ENCODE peak calls at places on chromosomes 2 and 18, in seven cellular contexts. C is body of pancreas, A is aorta, D is ascending aorta, V is PC-3, E is brain microvascular endothelial cell, I is GM23338. W is an unnamed sample.
A peak's percentile ranks its signal among the peaks of the same experiment; 100 is the strongest.

GRCh38 chr2:46814160-46814559 is 101.4 kb downstream of the MCFD2 start:
- DNase-seq in C (peak; percentile 29), A (peak; percentile 91), D (peak; percentile 53), V (no peak), E (peak; percentile 68), I (no peak), W (peak; percentile 30)

GRCh38 chr2:67733517-67733916 is 329.3 kb downstream of the C1D start:
- DNase-seq in C (peak; percentile 78), A (no peak), D (no peak), V (peak; percentile 62), E (peak; percentile 38), I (peak; percentile 66), W (no peak)

GRCh38 chr18:13558132-13558531 is 168.2 kb downstream of the FAM210A start:
- DNase-seq in C (peak; percentile 27), A (no peak), D (no peak), V (peak; percentile 59), E (peak; percentile 24), I (peak; percentile 73), W (peak; percentile 55)

GRCh38 chr2:46815121-46815802 is 100.3 kb downstream of the MCFD2 start:
- DNase-seq in C (no peak), A (no peak), D (no peak), V (no peak), E (no peak), I (peak; percentile 18), W (no peak)

GRCh38 chr2:168118733-168119518 is 128.5 kb downstream of the STK39 start:
- DNase-seq in C (no peak), A (no peak), D (no peak), V (peak; percentile 85), E (peak; percentile 82), I (peak; percentile 95), W (peak; percentile 90)

GRCh38 chr2:144541411-144541810 is 21.5 kb upstream of the ZEB2 start:
- DNase-seq in C (no peak), A (no peak), D (no peak), V (no peak), E (no peak), I (no peak), W (no peak)

GRCh38 chr2:58336416-58336815 is 95.3 kb upstream of the FANCL start:
- DNase-seq in C (no peak), A (no peak), D (no peak), V (no peak), E (no peak), I (peak; percentile 16), W (no peak)

GRCh38 chr2:99960724-99961566 is 181.4 kb downstream of the AFF3 start:
- DNase-seq in C (no peak), A (no peak), D (no peak), V (no peak), E (no peak), I (no peak), W (no peak)

GRCh38 chr18:61943175-61943964 is 50.6 kb upstream of the RNF152 start:
- DNase-seq in C (no peak), A (no peak), D (no peak), V (no peak), E (no peak), I (no peak), W (no peak)

GRCh38 chr2:54763636-54764291 is 40.3 kb downstream of the EML6 start:
- DNase-seq in C (peak; percentile 13), A (no peak), D (no peak), V (no peak), E (no peak), I (peak; percentile 65), W (no peak)

GRCh38 chr2:10297950-10298349 is 4.8 kb upstream of the HPCAL1 start:
- DNase-seq in C (peak; percentile 35), A (peak; percentile 61), D (no peak), V (peak; percentile 91), E (peak; percentile 81), I (no peak), W (peak; percentile 50)

GRCh38 chr2:174607989-174608865 is 10.6 kb upstream of the WIPF1 start:
- DNase-seq in C (no peak), A (no peak), D (no peak), V (no peak), E (no peak), I (no peak), W (no peak)

GRCh38 chr2:174608866-174609214 is 11.2 kb upstream of the WIPF1 start:
- DNase-seq in C (no peak), A (no peak), D (no peak), V (no peak), E (no peak), I (no peak), W (no peak)

GRCh38 chr2:174610243-174610995 is 12.8 kb upstream of the WIPF1 start:
- DNase-seq in C (no peak), A (no peak), D (no peak), V (no peak), E (no peak), I (no peak), W (no peak)

GRCh38 chr2:174607584-174607983 is 10.0 kb upstream of the WIPF1 start:
- DNase-seq in C (no peak), A (no peak), D (no peak), V (no peak), E (no peak), I (no peak), W (no peak)

GRCh38 chr2:174609261-174609660 is 11.7 kb upstream of the WIPF1 start:
- DNase-seq in C (no peak), A (no peak), D (no peak), V (no peak), E (no peak), I (no peak), W (no peak)
- H3K27ac ChIP-seq in C (no peak overlapping the region), A (no peak overlapping the region), D (no peak overlapping the region), V (no peak overlapping the region), E (no peak overlapping the region), I (no peak overlapping the region), W (no peak overlapping the region)

GRCh38 chr2:128219891-128220290 is 98.8 kb downstream of the HS6ST1 start:
- DNase-seq in C (no peak), A (no peak), D (no peak), V (no peak), E (no peak), I (no peak), W (no peak)
- H3K27ac ChIP-seq in C (no peak overlapping the region), A (no peak overlapping the region), D (no peak overlapping the region), V (no peak overlapping the region), E (no peak overlapping the region), I (no peak overlapping the region), W (no peak overlapping the region)

GRCh38 chr2:85394976-85395375 is 15.2 kb downstream of the CAPG start:
- DNase-seq in C (no peak), A (peak; percentile 32), D (no peak), V (no peak), E (no peak), I (no peak), W (no peak)
- H3K27ac ChIP-seq in C (no peak overlapping the region), A (no peak overlapping the region), D (no peak overlapping the region), V (no peak overlapping the region), E (no peak overlapping the region), I (no peak overlapping the region), W (no peak overlapping the region)

GRCh38 chr18:79483971-79484491 is 88.3 kb downstream of the NFATC1 start:
- DNase-seq in C (peak; percentile 2), A (peak; percentile 74), D (no peak), V (no peak), E (no peak), I (no peak), W (no peak)
- H3K27ac ChIP-seq in C (no peak overlapping the region), A (no peak overlapping the region), D (no peak overlapping the region), V (no peak overlapping the region), E (no peak overlapping the region), I (no peak overlapping the region), W (no peak overlapping the region)

GRCh38 chr18:58580623-58581022 is 48.3 kb downstream of the ALPK2 start:
- DNase-seq in C (no peak), A (no peak), D (no peak), V (no peak), E (no peak), I (peak; percentile 81), W (no peak)

GRCh38 chr18:58579561-58580047 is 49.3 kb downstream of the ALPK2 start:
- DNase-seq in C (no peak), A (no peak), D (no peak), V (no peak), E (peak; percentile 87), I (no peak), W (no peak)

GRCh38 chr18:58578835-58579560 is 49.9 kb downstream of the ALPK2 start:
- DNase-seq in C (no peak), A (no peak), D (no peak), V (peak; percentile 25), E (peak; percentile 84), I (no peak), W (peak; percentile 50)

GRCh38 chr18:58580078-58580477 is 48.8 kb downstream of the ALPK2 start:
- DNase-seq in C (no peak), A (no peak), D (no peak), V (no peak), E (no peak), I (no peak), W (no peak)

DNA sequence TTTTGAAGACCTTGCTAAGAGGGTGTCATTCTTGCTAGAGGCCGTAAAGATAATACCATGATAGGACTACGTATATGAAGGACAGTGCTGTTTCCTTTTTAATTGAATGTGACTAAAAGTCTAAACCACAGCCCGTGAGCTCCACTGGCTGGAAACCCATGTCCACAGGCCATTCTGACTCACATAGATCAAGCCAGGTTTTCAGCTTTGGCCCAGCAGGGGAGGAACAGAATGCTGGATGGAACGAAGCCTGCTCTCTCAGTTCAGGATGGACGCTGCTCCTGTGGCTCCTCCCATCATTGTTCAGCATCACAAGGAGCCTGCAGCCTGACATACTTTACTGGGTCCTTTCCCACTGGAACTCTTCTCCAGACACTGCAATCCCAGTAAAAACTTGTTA is 47.6 kb downstream of the ALPK2 start:
- DNase-seq in C (no peak), A (no peak), D (no peak), V (peak; percentile 85), E (peak; percentile 94), I (peak; percentile 43), W (no peak)
- H3K27ac ChIP-seq in C (no peak overlapping the region), A (no peak overlapping the region), D (no peak overlapping the region), V (no peak overlapping the region), E (peak overlapping the region; percentile 87), I (peak overlapping the region; percentile 12), W (no peak overlapping the region)

DNA sequence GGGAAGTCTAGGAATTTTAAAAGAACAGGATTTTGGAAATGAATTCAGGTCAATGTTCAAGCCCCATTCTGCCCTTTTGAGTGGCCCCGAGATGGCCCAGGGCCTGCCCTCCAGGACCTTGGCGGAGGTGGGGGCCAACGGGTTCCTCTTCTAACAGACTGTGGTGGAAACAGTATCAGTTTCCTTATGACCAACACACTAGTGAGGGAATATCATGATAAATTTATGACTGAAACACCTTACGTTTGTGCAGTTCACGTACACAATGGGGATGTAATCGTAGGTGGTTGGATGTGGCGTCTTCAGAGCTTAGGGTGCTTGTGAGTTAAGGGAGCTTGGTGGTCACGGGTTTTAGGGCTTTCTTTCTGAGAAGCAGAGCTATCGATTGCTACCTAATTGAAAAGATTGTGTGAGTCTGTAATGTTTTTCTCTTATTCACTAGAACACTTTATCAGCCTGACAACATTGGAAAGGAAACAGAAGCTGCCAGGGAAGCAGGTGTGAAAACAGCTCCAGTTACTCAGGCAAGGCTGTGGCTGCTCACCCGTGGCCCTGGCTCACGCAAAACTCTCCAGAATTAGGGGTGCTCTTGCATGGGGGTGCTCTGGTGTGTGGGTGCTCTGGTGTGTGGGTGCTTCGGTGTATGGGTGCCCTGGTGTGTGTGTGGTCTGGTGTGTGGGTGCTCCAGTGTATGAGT is 165.3 kb downstream of the SNTG2 start:
- DNase-seq in C (peak; percentile 73), A (no peak), D (no peak), V (no peak), E (no peak), I (no peak), W (no peak)
- H3K27ac ChIP-seq in C (peak overlapping the region; percentile 61), A (no peak overlapping the region), D (no peak overlapping the region), V (no peak overlapping the region), E (no peak overlapping the region), I (no peak overlapping the region), W (no peak overlapping the region)